ENCODE peak calls at places on chromosomes 2 and 18, in seven cellular contexts. M is cardiac muscle cell, E is astrocyte, N is H9, H is brain microvascular endothelial cell, T is left lung, Y is natural killer cell. V is an unnamed sample.

GRCh38 chr2:100317634-100318033 is 4.7 kb downstream of the LONRF2 start:
- DNase-seq in M (no peak), E (no peak), N (no peak), H (no peak), T (no peak), Y (no peak), V (no peak)

GRCh38 chr2:188734688-188735087 is 239.5 kb upstream of the COL3A1 start:
- DNase-seq in M (no peak), E (peak; percentile 47), N (no peak), H (no peak), T (no peak), Y (no peak), V (no peak)

GRCh38 chr2:14292964-14293363 is 339.6 kb upstream of the LRATD1 start:
- DNase-seq in M (no peak), E (no peak), N (no peak), H (no peak), T (no peak), Y (no peak), V (no peak)

GRCh38 chr2:237280235-237280634 is 133.7 kb downstream of the COL6A3 start:
- DNase-seq in M (no peak), E (peak; percentile 99), N (no peak), H (peak; percentile 97), T (no peak), Y (no peak), V (no peak)

GRCh38 chr2:65062843-65063242 is 6.6 kb downstream of the CEP68 start:
- DNase-seq in M (no peak), E (no peak), N (no peak), H (no peak), T (no peak), Y (no peak), V (no peak)

GRCh38 chr2:169452080-169452479 is 27.2 kb upstream of the BBS5 start:
- DNase-seq in M (peak; percentile 52), E (peak; percentile 33), N (no peak), H (no peak), T (no peak), Y (no peak), V (no peak)

GRCh38 chr2:113831156-113831555 is 58.7 kb upstream of the ACTR3 start:
- DNase-seq in M (no peak), E (peak; percentile 63), N (no peak), H (no peak), T (no peak), Y (no peak), V (no peak)

GRCh38 chr2:48118895-48119294 is 212.6 kb upstream of the FBXO11 start:
- DNase-seq in M (no peak), E (no peak), N (no peak), H (no peak), T (no peak), Y (no peak), V (no peak)

GRCh38 chr2:186575302-186575701 is 14.6 kb upstream of the ITGAV start:
- DNase-seq in M (peak; percentile 36), E (peak; percentile 99), N (no peak), H (peak; percentile 98), T (peak; percentile 43), Y (no peak), V (no peak)

GRCh38 chr2:44247924-44248323 is 27.4 kb upstream of the SLC3A1 start:
- DNase-seq in M (no peak), E (no peak), N (peak; percentile 67), H (no peak), T (no peak), Y (no peak), V (no peak)

GRCh38 chr2:166042356-166042755 is 85.5 kb downstream of the SCN1A start:
- DNase-seq in M (no peak), E (peak; percentile 4), N (no peak), H (no peak), T (no peak), Y (no peak), V (no peak)

GRCh38 chr2:213559053-213559452 is 274.8 kb downstream of the SPAG16 start:
- DNase-seq in M (peak; percentile 8), E (no peak), N (no peak), H (no peak), T (no peak), Y (no peak), V (no peak)

GRCh38 chr2:60213865-60214657 is 339.4 kb downstream of the BCL11A start:
- DNase-seq in M (no peak), E (no peak), N (no peak), H (no peak), T (peak; percentile 41), Y (no peak), V (peak; percentile 22)

GRCh38 chr2:28142403-28142802 is 250.3 kb upstream of the FOSL2 start:
- DNase-seq in M (no peak), E (peak; percentile 22), N (no peak), H (no peak), T (no peak), Y (no peak), V (no peak)

GRCh38 chr2:207351171-207351570 is 178.6 kb upstream of the CREB1 start:
- DNase-seq in M (no peak), E (no peak), N (no peak), H (no peak), T (no peak), Y (no peak), V (no peak)

GRCh38 chr2:120916446-120916845 is 180.8 kb downstream of the GLI2 start:
- DNase-seq in M (no peak), E (no peak), N (no peak), H (no peak), T (no peak), Y (no peak), V (no peak)

GRCh38 chr2:230496891-230497290 is 80.9 kb downstream of the SP100 start:
- DNase-seq in M (no peak), E (no peak), N (no peak), H (no peak), T (no peak), Y (no peak), V (no peak)

GRCh38 chr2:156565066-156565710 is 129.0 kb downstream of the GPD2 start:
- DNase-seq in M (no peak), E (peak; percentile 98), N (no peak), H (peak; percentile 86), T (no peak), Y (no peak), V (no peak)

GRCh38 chr2:225328192-225328591 is 71.3 kb upstream of the NYAP2 start:
- DNase-seq in M (no peak), E (peak; percentile 54), N (no peak), H (peak; percentile 92), T (no peak), Y (no peak), V (no peak)

GRCh38 chr18:78947291-78947690 is 32.3 kb upstream of the SALL3 start:
- DNase-seq in M (no peak), E (no peak), N (no peak), H (no peak), T (no peak), Y (no peak), V (no peak)

GRCh38 chr18:78948221-78948620 is 31.4 kb upstream of the SALL3 start:
- DNase-seq in M (no peak), E (no peak), N (no peak), H (no peak), T (no peak), Y (no peak), V (no peak)

GRCh38 chr18:78950386-78950785 is 29.2 kb upstream of the SALL3 start:
- DNase-seq in M (no peak), E (no peak), N (no peak), H (no peak), T (no peak), Y (no peak), V (no peak)

GRCh38 chr18:78949216-78949615 is 30.4 kb upstream of the SALL3 start:
- DNase-seq in M (no peak), E (no peak), N (no peak), H (no peak), T (no peak), Y (no peak), V (no peak)

DNA sequence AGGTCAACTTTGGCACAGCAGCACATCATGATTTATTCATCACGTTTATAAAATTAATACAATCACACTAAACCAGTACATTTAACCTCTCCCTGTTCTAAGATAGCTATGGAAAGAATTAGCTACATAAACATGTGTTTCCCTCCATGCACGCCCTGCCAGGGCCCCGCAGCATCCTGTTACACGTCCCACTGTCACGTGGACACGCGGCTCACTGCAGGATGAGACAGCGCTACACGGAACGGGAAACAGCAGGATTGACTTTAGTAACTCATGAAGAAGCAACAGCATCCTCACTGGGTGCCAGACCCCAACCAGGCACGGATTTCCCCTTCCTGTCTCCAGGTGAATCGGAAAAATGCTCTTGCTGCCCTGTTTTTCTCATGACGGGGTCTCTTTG is 30.9 kb upstream of the SALL3 start:
- DNase-seq in M (no peak), E (no peak), N (no peak), H (no peak), T (no peak), Y (no peak), V (no peak)
- TF ChIP-seq CTCF in M (no peak), E (no peak), N (no peak), H (no peak), T (no peak), Y (no peak), V (no peak)

GRCh38 chr2:128644745-128645256 is 326.1 kb upstream of the HS6ST1 start:
- DNase-seq in M (peak; percentile 32), E (no peak), N (peak; percentile 90), H (no peak), T (no peak), Y (no peak), V (peak; percentile 9)
- TF ChIP-seq CTCF in M (peak; percentile 24), E (no peak), N (peak; percentile 75), H (peak; percentile 32), T (no peak), Y (no peak), V (no peak)

DNA sequence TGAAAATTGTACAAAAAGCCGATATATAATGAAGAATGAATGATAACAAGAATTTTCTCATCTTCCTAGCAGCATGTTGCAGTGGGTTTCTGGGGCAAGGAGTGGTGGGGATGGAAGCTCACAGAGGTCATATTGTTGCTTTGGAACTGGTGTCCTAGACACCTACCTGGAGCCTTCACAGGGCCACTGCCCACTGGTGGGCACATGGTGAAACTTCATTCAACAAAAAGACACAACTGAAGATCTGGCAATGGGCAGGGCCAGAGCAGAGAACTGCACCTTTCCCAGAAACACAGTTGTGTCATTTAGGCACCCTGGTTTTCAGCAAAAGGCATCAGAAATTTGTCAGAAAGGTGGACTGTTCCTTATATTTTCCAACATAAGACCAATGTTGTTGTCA is 115.3 kb downstream of the FHOD3 start:
- DNase-seq in M (peak; percentile 38), E (no peak), N (peak; percentile 58), H (no peak), T (no peak), Y (no peak), V (no peak)
- TF ChIP-seq CTCF in M (peak; percentile 53), E (peak; percentile 44), N (peak; percentile 69), H (peak; percentile 78), T (no peak), Y (no peak), V (no peak)

DNA sequence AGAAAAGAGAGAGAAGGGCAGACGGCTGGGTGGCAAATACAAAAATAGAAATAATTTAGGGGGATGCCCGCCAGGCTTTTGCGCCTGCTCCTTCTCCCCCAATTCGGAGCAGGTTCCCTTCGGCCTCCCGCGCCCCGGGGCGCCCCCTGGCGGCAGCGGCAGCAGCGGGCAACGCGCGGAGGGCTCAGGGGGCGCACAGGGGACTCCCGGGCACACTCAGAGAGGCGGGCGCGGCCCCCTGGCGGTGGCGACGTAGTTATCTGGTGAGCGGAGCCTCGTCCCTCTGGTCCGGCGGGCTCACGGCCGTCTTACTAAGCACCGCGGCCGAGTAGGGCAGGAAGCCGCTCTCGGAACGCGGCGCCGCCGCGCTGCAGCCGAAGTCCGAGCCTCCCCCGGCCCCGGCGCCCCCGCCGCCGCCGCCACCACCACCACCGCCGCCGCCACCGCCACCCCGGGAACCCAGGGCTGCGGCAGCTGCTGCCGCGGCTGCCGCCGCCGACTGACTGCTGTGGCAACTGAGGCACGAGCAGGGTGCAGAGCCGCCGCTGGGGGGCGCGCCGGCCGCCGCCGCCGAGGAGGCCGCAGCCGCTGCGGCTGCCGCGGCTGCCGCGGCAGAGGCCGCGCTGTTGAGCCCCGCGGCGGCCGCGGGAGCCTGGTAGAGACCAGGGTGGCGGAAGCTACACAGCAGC is 3.8 kb downstream of the EVX2 start:
- DNase-seq in M (peak; percentile 93), E (no peak), N (peak; percentile 90), H (no peak), T (no peak), Y (no peak), V (peak; percentile 94)
- TF ChIP-seq CTCF in M (peak; percentile 70), E (peak; percentile 30), N (peak; percentile 99), H (peak; percentile 55), T (peak; percentile 54), Y (peak; percentile 33), V (peak; percentile 99)

V was measured in glutamatergic neuron.